ENCODE peak calls at places on chromosomes 13 and 19, in four cellular contexts. One of them, this sample, is unnamed.

GRCh38 chr19:45305421-45305820 is 17.3 kb downstream of the CKM start:
- DNase-seq in smooth muscle cell of the brain vasculature: no peak
- DNase-seq in Karpas-422: peak; percentile 81
- DNase-seq in T-cell: no peak
- DNase-seq in this sample: no peak

GRCh38 chr19:28840891-28841290 is 372.1 kb downstream of the UQCRFS1 start:
- DNase-seq in smooth muscle cell of the brain vasculature: no peak
- DNase-seq in Karpas-422: no peak
- DNase-seq in T-cell: no peak
- DNase-seq in this sample: no peak

GRCh38 chr19:38801359-38802095 is 11.2 kb downstream of the LGALS4 start:
- DNase-seq in smooth muscle cell of the brain vasculature: no peak
- DNase-seq in Karpas-422: no peak
- DNase-seq in T-cell: no peak
- DNase-seq in this sample: no peak

GRCh38 chr19:58059003-58059671 is at the start of gene ZNF135:
- DNase-seq in smooth muscle cell of the brain vasculature: peak; percentile 49
- DNase-seq in Karpas-422: no peak
- DNase-seq in T-cell: peak; percentile 76
- DNase-seq in this sample: peak; percentile 85

GRCh38 chr13:57409121-57409520 is 222.4 kb upstream of the PCDH17 start:
- DNase-seq in smooth muscle cell of the brain vasculature: no peak
- DNase-seq in Karpas-422: no peak
- DNase-seq in T-cell: no peak
- DNase-seq in this sample: no peak

GRCh38 chr19:9146882-9147281 is 6.7 kb downstream of the ZNF317 start:
- DNase-seq in smooth muscle cell of the brain vasculature: no peak
- DNase-seq in Karpas-422: no peak
- DNase-seq in T-cell: no peak
- DNase-seq in this sample: no peak

GRCh38 chr13:80649274-80649673 is 308.3 kb upstream of the SPRY2 start:
- DNase-seq in smooth muscle cell of the brain vasculature: no peak
- DNase-seq in Karpas-422: no peak
- DNase-seq in T-cell: no peak
- DNase-seq in this sample: no peak

GRCh38 chr13:73740681-73741080 is 393.5 kb downstream of the KLF12 start:
- DNase-seq in smooth muscle cell of the brain vasculature: no peak
- DNase-seq in Karpas-422: no peak
- DNase-seq in T-cell: no peak
- DNase-seq in this sample: no peak

GRCh38 chr19:1395194-1396018 is 5.9 kb downstream of the GAMT start:
- DNase-seq in smooth muscle cell of the brain vasculature: no peak
- DNase-seq in Karpas-422: no peak
- DNase-seq in T-cell: no peak
- DNase-seq in this sample: no peak

GRCh38 chr13:23715762-23716235 is 145.6 kb downstream of the TNFRSF19 start:
- DNase-seq in smooth muscle cell of the brain vasculature: no peak
- DNase-seq in Karpas-422: peak; percentile 46
- DNase-seq in T-cell: no peak
- DNase-seq in this sample: no peak

GRCh38 chr19:57830071-57830602 is at the start of gene ZNF587B:
- DNase-seq in smooth muscle cell of the brain vasculature: peak; percentile 45
- DNase-seq in Karpas-422: no peak
- DNase-seq in T-cell: no peak
- DNase-seq in this sample: peak; percentile 8

GRCh38 chr13:87907202-87907601 is 236.0 kb downstream of the SLITRK5 start:
- DNase-seq in smooth muscle cell of the brain vasculature: no peak
- DNase-seq in Karpas-422: no peak
- DNase-seq in T-cell: no peak
- DNase-seq in this sample: no peak

GRCh38 chr19:29383696-29384095 is 142.1 kb upstream of the VSTM2B start:
- DNase-seq in smooth muscle cell of the brain vasculature: no peak
- DNase-seq in Karpas-422: no peak
- DNase-seq in T-cell: no peak
- DNase-seq in this sample: no peak

GRCh38 chr19:3365447-3366103 is 808 bp upstream of the NFIC start:
- DNase-seq in smooth muscle cell of the brain vasculature: no peak
- DNase-seq in Karpas-422: no peak
- DNase-seq in T-cell: no peak
- DNase-seq in this sample: no peak

GRCh38 chr13:41915096-41915495 is 45.8 kb downstream of the VWA8 start:
- DNase-seq in smooth muscle cell of the brain vasculature: no peak
- DNase-seq in Karpas-422: no peak
- DNase-seq in T-cell: no peak
- DNase-seq in this sample: no peak

GRCh38 chr19:55365922-55366321 is 2.9 kb upstream of the GARIN5B start:
- DNase-seq in smooth muscle cell of the brain vasculature: no peak
- DNase-seq in Karpas-422: no peak
- DNase-seq in T-cell: no peak
- DNase-seq in this sample: no peak

GRCh38 chr13:36997716-36998427 is 1.3 kb downstream of the ALG5 start:
- DNase-seq in smooth muscle cell of the brain vasculature: no peak
- DNase-seq in Karpas-422: peak; percentile 43
- DNase-seq in T-cell: no peak
- DNase-seq in this sample: no peak

GRCh38 chr19:14375055-14375581 is 6.1 kb upstream of the ADGRE5 start:
- DNase-seq in smooth muscle cell of the brain vasculature: no peak
- DNase-seq in Karpas-422: peak; percentile 63
- DNase-seq in T-cell: peak; percentile 89
- DNase-seq in this sample: peak; percentile 97

GRCh38 chr13:64078025-64078424 is 2662.4 kb upstream of the PCDH20 start:
- DNase-seq in smooth muscle cell of the brain vasculature: no peak
- DNase-seq in Karpas-422: no peak
- DNase-seq in T-cell: no peak
- DNase-seq in this sample: no peak